ENCODE peak calls at places on chromosomes 1 and 21, in five cellular contexts. O is suprapubic skin, Y is stomach, K is Peyer's patch, B is transverse colon. C is an unnamed sample.

GRCh38 chr1:160768295-160768657 is 27.7 kb upstream of the LY9 start:
- DNase-seq in O (no peak), Y (peak; percentile 58), K (no peak), B (peak; percentile 72), C (peak; percentile 69)

GRCh38 chr1:247530785-247531184 is 5.5 kb downstream of the OR2C3 start:
- DNase-seq in O (no peak), Y (no peak), K (no peak), B (no peak), C (peak; percentile 27)

GRCh38 chr1:6316240-6317100 is 55.6 kb upstream of the GPR153 start:
- DNase-seq in O (no peak), Y (no peak), K (no peak), B (no peak), C (no peak)

GRCh38 chr1:116298746-116299145 is 74.3 kb upstream of the ATP1A1 start:
- DNase-seq in O (no peak), Y (no peak), K (no peak), B (no peak), C (no peak)

GRCh38 chr1:2152914-2153313 is 41.7 kb downstream of the FAAP20 start:
- DNase-seq in O (no peak), Y (no peak), K (no peak), B (no peak), C (no peak)

GRCh38 chr1:24720152-24720551 is 25.1 kb upstream of the CLIC4 start:
- DNase-seq in O (peak; percentile 88), Y (peak; percentile 42), K (no peak), B (peak; percentile 36), C (peak; percentile 73)

GRCh38 chr1:241615043-241615974 is 24.9 kb downstream of the CHML start:
- DNase-seq in O (no peak), Y (peak; percentile 38), K (peak; percentile 51), B (peak; percentile 35), C (no peak)

GRCh38 chr1:89047734-89048133 is 17.3 kb downstream of the GBP1 start:
- DNase-seq in O (no peak), Y (no peak), K (no peak), B (no peak), C (no peak)

GRCh38 chr1:165930961-165931360 is 103.5 kb downstream of the UCK2 start:
- DNase-seq in O (no peak), Y (no peak), K (no peak), B (no peak), C (no peak)

GRCh38 chr1:55138740-55139283 is 76.4 kb downstream of the USP24 start:
- DNase-seq in O (no peak), Y (no peak), K (no peak), B (no peak), C (no peak)

GRCh38 chr1:1540015-1540816 is at the start of gene TMEM240:
- DNase-seq in O (peak; percentile 86), Y (peak; percentile 61), K (peak; percentile 69), B (peak; percentile 68), C (peak; percentile 84)

GRCh38 chr1:33300673-33301072 is 20.2 kb downstream of the A3GALT2 start:
- DNase-seq in O (peak; percentile 71), Y (peak; percentile 73), K (no peak), B (peak; percentile 48), C (peak; percentile 63)

GRCh38 chr1:170357750-170358149 is 174.2 kb upstream of the GORAB start:
- DNase-seq in O (no peak), Y (no peak), K (no peak), B (no peak), C (no peak)

GRCh38 chr21:26389971-26390641 is 183.0 kb downstream of the CYYR1 start:
- DNase-seq in O (no peak), Y (no peak), K (no peak), B (no peak), C (no peak)

GRCh38 chr1:89022167-89022959 is at the start of gene GBP3:
- DNase-seq in O (no peak), Y (no peak), K (no peak), B (no peak), C (no peak)

GRCh38 chr1:245541389-245541788 is 386.6 kb downstream of the KIF26B start:
- DNase-seq in O (no peak), Y (no peak), K (no peak), B (no peak), C (no peak)

GRCh38 chr1:39474810-39475209 is 16.6 kb upstream of the BMP8A start:
- DNase-seq in O (no peak), Y (no peak), K (no peak), B (no peak), C (no peak)

GRCh38 chr1:196738730-196739129 is 35.9 kb upstream of the CFHR3 start:
- DNase-seq in O (no peak), Y (no peak), K (no peak), B (no peak), C (no peak)

GRCh38 chr1:198629610-198630009 is 9.2 kb upstream of the PTPRC start:
- DNase-seq in O (no peak), Y (no peak), K (no peak), B (no peak), C (no peak)
- H3K27ac ChIP-seq in O (no peak overlapping the region), Y (no peak overlapping the region), K (no peak overlapping the region), B (no peak overlapping the region), C (no peak overlapping the region)

DNA sequence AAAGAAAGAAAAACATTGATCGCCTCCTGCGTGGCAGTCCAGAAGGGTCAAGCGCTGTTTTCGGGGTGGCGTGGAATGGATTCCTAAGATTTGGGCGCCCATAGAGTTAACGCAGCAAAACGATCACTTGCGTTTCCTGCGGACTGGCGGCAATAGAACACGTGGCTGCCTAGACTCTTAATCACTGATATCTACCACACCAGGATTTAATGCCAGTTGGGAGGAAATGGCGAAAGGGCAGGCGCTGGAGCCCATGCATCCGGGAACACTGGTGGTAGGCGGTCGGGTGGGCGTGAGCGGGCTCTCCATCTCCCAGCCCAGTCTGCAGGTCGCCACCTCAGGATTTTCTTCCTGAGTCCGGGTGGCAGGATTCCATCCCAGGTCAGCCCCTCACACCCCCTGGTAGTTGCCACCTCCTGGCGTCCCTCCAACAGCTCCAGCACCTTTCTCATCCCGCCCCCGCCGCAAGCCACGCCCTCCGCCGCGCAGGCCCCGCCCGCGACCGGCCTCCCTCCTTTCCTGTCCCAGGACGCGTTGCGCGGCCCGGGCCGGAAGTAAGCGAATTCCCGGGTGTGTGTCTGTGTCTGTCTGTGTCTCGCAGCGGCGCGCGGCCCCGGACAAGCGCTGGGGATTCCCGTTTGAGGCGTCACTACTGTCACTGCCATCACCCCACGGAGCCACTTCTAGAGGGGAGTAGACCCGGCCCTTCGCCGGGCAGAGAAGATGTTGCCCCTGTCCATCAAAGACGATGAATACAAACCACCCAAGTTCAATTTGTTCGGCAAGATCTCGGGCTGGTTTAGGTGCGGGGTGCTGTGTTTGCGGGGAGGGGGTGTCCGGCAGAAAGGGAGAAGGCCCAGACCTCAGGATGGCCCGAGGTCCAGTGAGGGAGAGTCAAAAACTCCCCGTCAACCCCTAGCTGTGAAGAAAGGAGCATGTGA is at the start of gene SLC30A7:
- DNase-seq in O (peak; percentile 98), Y (peak; percentile 98), K (peak; percentile 98), B (peak; percentile 98), C (peak; percentile 97)
- TF ChIP-seq POLR2A in O (peak; percentile 84), Y (no peak), K (peak; percentile 64), B (peak; percentile 90), C (no peak)

GRCh38 chr21:30305136-30305535 is 15.0 kb downstream of the KRTAP26-1 start:
- DNase-seq in O (no peak), Y (no peak), K (no peak), B (no peak), C (no peak)
- H3K4me3 ChIP-seq in O (no peak overlapping the region), Y (no peak overlapping the region), K (no peak overlapping the region), B (no peak overlapping the region), C (no peak overlapping the region)

DNA sequence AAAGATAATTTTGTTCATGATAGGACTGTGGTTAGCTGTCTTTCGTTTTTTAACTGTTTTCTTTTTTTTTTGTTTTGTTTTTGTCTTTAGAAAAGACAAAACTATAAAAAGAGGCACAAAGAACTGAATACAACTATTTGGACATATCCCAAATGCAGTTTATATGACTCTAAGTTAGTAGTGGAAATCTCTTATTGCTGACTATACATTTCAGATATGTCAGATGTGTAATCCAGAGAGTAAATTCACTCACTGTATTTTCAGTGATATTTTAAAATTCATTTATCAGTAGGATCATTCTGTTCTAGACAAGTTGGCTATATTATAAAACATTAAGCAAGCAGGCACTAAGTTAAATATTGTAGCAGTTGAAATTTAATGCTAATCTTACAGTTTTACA is 5.7 kb downstream of the RAP1A start:
- DNase-seq in O (no peak), Y (no peak), K (no peak), B (no peak), C (no peak)
- H3K27ac ChIP-seq in O (no peak overlapping the region), Y (no peak overlapping the region), K (no peak overlapping the region), B (peak overlapping the region; percentile 26), C (no peak overlapping the region)

GRCh38 chr1:202144510-202145324 is at the start of gene ARL8A:
- DNase-seq in O (peak; percentile 82), Y (peak; percentile 73), K (peak; percentile 87), B (peak; percentile 80), C (peak; percentile 70)

GRCh38 chr1:202143768-202144509 is 598 bp downstream of the ARL8A start:
- DNase-seq in O (no peak), Y (no peak), K (no peak), B (peak; percentile 36), C (no peak)

GRCh38 chr1:202145325-202146140 is 996 bp upstream of the ARL8A start:
- DNase-seq in O (no peak), Y (no peak), K (no peak), B (no peak), C (no peak)

GRCh38 chr1:202140833-202141232 is 3.7 kb downstream of the ARL8A start:
- DNase-seq in O (no peak), Y (no peak), K (no peak), B (no peak), C (no peak)

DNA sequence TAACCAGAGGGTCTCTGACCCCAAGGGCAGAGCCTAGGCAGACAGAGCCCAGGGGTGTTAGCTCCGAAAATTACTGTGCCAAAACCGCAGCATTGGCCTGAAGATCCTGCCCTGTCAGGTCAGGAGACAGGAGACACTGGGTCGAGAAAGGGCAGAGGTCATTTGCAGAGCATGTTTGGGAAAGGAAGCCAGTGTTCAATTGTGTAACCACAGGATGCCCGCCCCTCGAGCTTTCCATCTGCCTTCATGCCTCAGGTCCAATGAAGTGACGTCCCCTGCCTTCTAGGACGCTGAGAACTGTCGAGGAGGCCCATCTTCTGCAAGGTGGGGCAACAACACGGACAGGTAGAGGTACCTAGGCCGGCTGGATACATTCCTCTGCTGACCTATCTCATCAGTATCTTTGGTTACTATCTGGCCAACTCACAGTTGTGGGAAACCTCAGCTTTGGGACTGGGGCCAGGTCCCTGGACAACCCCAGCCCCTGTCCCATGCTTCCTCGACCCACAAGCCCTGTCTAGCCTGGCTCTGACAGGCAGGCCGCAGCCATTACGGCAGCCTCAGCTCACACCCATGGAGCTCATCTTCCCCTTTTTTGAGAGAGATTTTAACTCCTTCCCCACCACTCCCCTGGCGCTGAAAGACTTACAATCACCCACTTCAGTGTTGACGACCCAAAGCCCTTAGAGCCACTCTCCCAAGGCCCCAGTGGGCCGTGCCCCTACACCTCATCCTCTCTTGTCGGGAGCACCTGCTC is 1.3 kb downstream of the ARL8A start:
- DNase-seq in O (no peak), Y (no peak), K (no peak), B (peak; percentile 34), C (no peak)
- TF ChIP-seq POLR2A in O (no peak), Y (no peak), K (no peak), B (no peak), C (no peak)

GRCh38 chr1:156160000-156160743 is 6.8 kb downstream of the SEMA4A start:
- DNase-seq in O (no peak), Y (no peak), K (no peak), B (no peak), C (peak; percentile 53)
- H3K4me3 ChIP-seq in O (peak overlapping the region; percentile 52), Y (peak overlapping the region; percentile 42), K (no peak overlapping the region), B (no peak overlapping the region), C (peak overlapping the region; percentile 59)